ENCODE peak calls at places on chromosomes 5 and 9, in eight cellular contexts. J is lung, H is upper lobe of right lung, L is left ventricle myocardium inferior, K is left lung, M is tibial nerve, Z is GM23338, W is neural progenitor cell. S is an unnamed sample.

GRCh38 chr9:18442629-18443491 is 31.1 kb upstream of the ADAMTSL1 start:
- DNase-seq in J (peak; percentile 50), K (peak; percentile 42), Z (peak; percentile 86), L (peak; percentile 72), W (peak; percentile 81), M (peak; percentile 65), H (peak; percentile 69), S (peak; percentile 77)

GRCh38 chr5:110116539-110116938 is 426.8 kb downstream of the MAN2A1 start:
- DNase-seq in J (no peak), K (no peak), L (no peak), W (no peak), Z (no peak), H (no peak), M (no peak), S (no peak)

GRCh38 chr5:77679791-77680190 is 41.3 kb upstream of the OTP start:
- DNase-seq in H (no peak), K (no peak), Z (no peak), L (no peak), M (no peak), W (no peak), J (no peak), S (no peak)

GRCh38 chr9:98997580-98997979 is 53.9 kb downstream of the COL15A1 start:
- DNase-seq in K (no peak), L (no peak), H (no peak), M (no peak), Z (no peak), W (no peak), J (no peak), S (no peak)

GRCh38 chr5:35618791-35619190 is 1.1 kb downstream of the SPEF2 start:
- DNase-seq in J (no peak), K (no peak), Z (no peak), W (no peak), M (no peak), H (no peak), L (no peak), S (no peak)

GRCh38 chr5:60178101-60178500 is 284.6 kb upstream of the PDE4D start:
- DNase-seq in L (no peak), W (no peak), J (no peak), H (no peak), Z (no peak), M (no peak), K (no peak), S (no peak)

GRCh38 chr5:149853019-149853648 is 91.5 kb downstream of the PDE6A start:
- DNase-seq in K (peak; percentile 62), W (peak; percentile 91), Z (peak; percentile 88), H (peak; percentile 77), J (peak; percentile 71), L (peak; percentile 63), M (peak; percentile 93), S (peak; percentile 84)

GRCh38 chr5:57906637-57907036 is 424.0 kb upstream of the ACTBL2 start:
- DNase-seq in J (no peak), K (no peak), H (no peak), Z (no peak), M (no peak), W (no peak), L (no peak), S (no peak)

GRCh38 chr5:96876292-96876850 is at the start of gene ERAP2:
- DNase-seq in L (no peak), H (no peak), K (no peak), J (no peak), W (no peak), Z (peak; percentile 14), M (no peak), S (no peak)

GRCh38 chr9:69121155-69122085 is 52.7 kb upstream of the TJP2 start:
- DNase-seq in H (peak; percentile 85), L (peak; percentile 48), M (no peak), K (peak; percentile 65), J (peak; percentile 71), W (peak; percentile 86), Z (peak; percentile 89), S (peak; percentile 77)

GRCh38 chr9:18996191-18996590 is 36.8 kb downstream of the SAXO1 start:
- DNase-seq in H (no peak), Z (no peak), W (no peak), K (no peak), L (no peak), M (no peak), J (no peak), S (no peak)

GRCh38 chr5:9380108-9380507 is 165.8 kb downstream of the SEMA5A start:
- DNase-seq in W (no peak), H (no peak), J (no peak), K (no peak), M (no peak), Z (no peak), L (no peak), S (no peak)

GRCh38 chr5:110681109-110681508 is 45.4 kb downstream of the TMEM232 start:
- DNase-seq in M (no peak), W (no peak), H (no peak), J (no peak), K (no peak), Z (peak; percentile 30), L (no peak), S (no peak)

GRCh38 chr5:149605998-149606721 is 24.9 kb downstream of the ARHGEF37 start:
- DNase-seq in M (no peak), J (no peak), H (no peak), L (peak; percentile 32), W (no peak), Z (no peak), K (peak; percentile 41), S (no peak)

GRCh38 chr5:140881889-140882590 is at the start of gene PCDHA13:
- DNase-seq in Z (peak; percentile 66), H (peak; percentile 59), L (no peak), M (no peak), W (peak; percentile 57), K (no peak), J (no peak), S (no peak)

GRCh38 chr5:147382776-147383175 is 127.1 kb downstream of the DPYSL3 start:
- DNase-seq in J (no peak), L (no peak), K (no peak), Z (peak; percentile 58), M (no peak), H (no peak), W (no peak), S (no peak)

GRCh38 chr9:116979461-116979860 is 292.4 kb downstream of the TRIM32 start:
- DNase-seq in M (no peak), K (no peak), J (no peak), Z (peak; percentile 40), H (no peak), W (no peak), L (no peak), S (no peak)

GRCh38 chr9:100011062-100011681 is 87.6 kb downstream of the ERP44 start:
- DNase-seq in M (no peak), H (no peak), Z (peak; percentile 79), J (no peak), L (no peak), K (no peak), W (peak; percentile 62), S (no peak)

DNA sequence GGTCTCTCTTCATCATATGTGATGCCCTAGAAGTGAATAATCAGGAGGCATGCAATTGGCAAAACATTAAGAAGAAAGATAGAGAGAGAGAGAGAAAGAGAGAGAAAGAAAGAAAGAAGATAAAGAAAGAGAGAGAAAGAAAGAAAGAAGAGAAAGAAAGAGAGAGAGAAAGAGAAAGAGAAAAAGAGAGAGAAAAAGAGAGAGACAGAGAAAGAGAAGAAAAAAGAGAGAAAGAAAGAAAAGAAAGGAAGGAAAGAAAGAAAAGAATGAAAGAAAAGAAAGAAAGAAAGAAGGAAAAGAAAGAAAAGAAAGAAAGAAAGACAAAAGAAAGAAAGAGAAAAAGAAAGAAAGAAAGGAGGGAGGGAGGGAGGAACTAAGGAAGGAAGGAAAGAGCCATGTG is 318.9 kb downstream of the ICE1 start:
- DNase-seq in Z (no peak), W (no peak), M (no peak), L (no peak), J (no peak), H (no peak), K (no peak), S (no peak)
- TF ChIP-seq CTCF in Z (no peak), W (no peak), M (no peak), L (no peak), J (no peak), H (no peak), K (no peak), S (no peak)

GRCh38 chr9:128093016-128093415 is 25.0 kb downstream of the SLC25A25 start:
- DNase-seq in H (no peak), J (no peak), K (no peak), Z (no peak), M (no peak), L (no peak), W (no peak), S (no peak)

GRCh38 chr9:128094166-128094949 is 26.3 kb downstream of the SLC25A25 start:
- DNase-seq in M (peak; percentile 93), K (peak; percentile 93), J (peak; percentile 95), L (peak; percentile 88), H (peak; percentile 92), Z (peak; percentile 91), W (peak; percentile 77), S (peak; percentile 95)

GRCh38 chr9:128091144-128091543 is 23.1 kb downstream of the SLC25A25 start:
- DNase-seq in J (no peak), W (no peak), H (peak; percentile 67), K (peak; percentile 68), L (peak; percentile 64), Z (peak; percentile 94), M (peak; percentile 76), S (no peak)

GRCh38 chr9:128092199-128092977 is 24.4 kb downstream of the SLC25A25 start:
- DNase-seq in M (no peak), L (no peak), H (peak; percentile 58), Z (no peak), K (no peak), J (no peak), W (no peak), S (no peak)

GRCh38 chr9:128091571-128091970 is 23.5 kb downstream of the SLC25A25 start:
- DNase-seq in J (no peak), M (no peak), K (no peak), Z (no peak), W (no peak), H (peak; percentile 46), L (no peak), S (no peak)
- H3K4me1 ChIP-seq in J (peaks cover 25% of the 10 kb centered on the region), M (peaks cover 72% of the 10 kb centered on the region), K (peaks cover 31% of the 10 kb centered on the region), Z (no peaks in the 10 kb centered on the region), W (peaks cover 12% of the 10 kb centered on the region), H (peaks cover 61% of the 10 kb centered on the region), L (peaks cover 66% of the 10 kb centered on the region), S (peaks cover 32% of the 10 kb centered on the region)

GRCh38 chr5:79111387-79111959 is at the start of gene BHMT:
- DNase-seq in W (peak; percentile 55), H (no peak), J (no peak), Z (peak; percentile 66), K (no peak), M (no peak), L (no peak), S (no peak)
- H3K4me3 ChIP-seq in W (peak within 1 kb of the TSS; percentile 58), H (no peak within 1 kb of the TSS), J (peak within 1 kb of the TSS; percentile 9), Z (peak within 1 kb of the TSS; percentile 85), K (no peak within 1 kb of the TSS), M (no peak within 1 kb of the TSS), L (peak within 1 kb of the TSS; percentile 40), S (no peak within 1 kb of the TSS)

DNA sequence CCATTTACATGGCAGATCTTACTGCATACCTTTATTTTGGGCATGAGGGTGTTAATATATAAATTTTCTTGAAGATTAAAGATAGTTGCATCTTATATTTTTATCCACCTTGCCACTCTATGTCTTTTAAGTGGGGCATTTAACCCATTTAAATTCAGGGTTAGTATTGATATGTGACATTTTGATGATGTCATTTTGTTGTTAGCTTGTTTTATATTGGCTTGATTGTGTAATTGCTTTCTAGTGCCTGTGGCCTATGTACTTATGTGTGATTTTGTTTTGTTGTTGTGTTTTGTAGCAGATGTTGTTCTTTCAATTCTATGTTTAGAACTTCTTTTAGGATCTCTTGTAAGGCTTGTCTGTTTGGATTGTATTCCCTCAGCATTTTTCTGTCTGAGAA is 939.9 kb upstream of the CDH9 start:
- DNase-seq in H (no peak), K (no peak), L (no peak), W (no peak), Z (no peak), M (no peak), J (no peak), S (no peak)
- TF ChIP-seq CTCF in H (no peak), K (no peak), L (no peak), W (no peak), Z (no peak), M (no peak), J (no peak), S (no peak)